ENCODE peak calls at places on chromosomes 5 and 9, in five cellular contexts. Y is HepG2, T is neural progenitor cell, O is brain microvascular endothelial cell, M is left ventricle myocardium inferior. Q is an unnamed sample.

GRCh38 chr5:137858223-137858916 is 9.3 kb upstream of the MYOT start:
- DNase-seq in Y (no peak), T (no peak), O (peak), M (no peak), Q (peak)

GRCh38 chr5:74187757-74188156 is 452.8 kb downstream of the ENC1 start:
- DNase-seq in Y (no peak), T (peak), O (no peak), M (no peak), Q (no peak)

GRCh38 chr5:127872494-127872893 is 169.3 kb downstream of the CCDC192 start:
- DNase-seq in Y (no peak), T (no peak), O (no peak), M (no peak), Q (no peak)

GRCh38 chr5:169299146-169299545 is 1.8 kb downstream of the SLIT3 start:
- DNase-seq in Y (no peak), T (no peak), O (no peak), M (no peak), Q (no peak)

GRCh38 chr9:123282343-123283047 is 14.1 kb upstream of the STRBP start:
- DNase-seq in Y (no peak), T (no peak), O (no peak), M (peak), Q (peak)

GRCh38 chr5:93677344-93678021 is 63.9 kb downstream of the POU5F2 start:
- DNase-seq in Y (peak), T (peak), O (peak), M (peak), Q (no peak)

GRCh38 chr5:86861514-86861913 is 243.8 kb downstream of the COX7C start:
- DNase-seq in Y (no peak), T (peak), O (no peak), M (no peak), Q (no peak)

GRCh38 chr9:120066315-120066714 is 513.7 kb downstream of the CDK5RAP2 start:
- DNase-seq in Y (no peak), T (no peak), O (no peak), M (no peak), Q (no peak)

GRCh38 chr5:34496258-34496657 is 159.9 kb upstream of the RAI14 start:
- DNase-seq in Y (no peak), T (no peak), O (no peak), M (no peak), Q (no peak)

GRCh38 chr9:15249042-15249818 is 57.8 kb downstream of the TTC39B start:
- DNase-seq in Y (no peak), T (peak), O (peak), M (no peak), Q (no peak)

GRCh38 chr9:33101104-33101951 is 24.9 kb upstream of the SMU1 start:
- DNase-seq in Y (no peak), T (no peak), O (peak), M (no peak), Q (no peak)

GRCh38 chr5:92939428-92939827 is 641.6 kb downstream of the NR2F1-AS1 start:
- DNase-seq in Y (no peak), T (peak), O (no peak), M (no peak), Q (no peak)

GRCh38 chr9:35229066-35229778 is 67.4 kb downstream of the UNC13B start:
- DNase-seq in Y (no peak), T (no peak), O (no peak), M (no peak), Q (no peak)

GRCh38 chr9:34493972-34494535 is 28.7 kb downstream of the ENHO start:
- DNase-seq in Y (no peak), T (peak), O (peak), M (peak), Q (peak)

GRCh38 chr5:17831279-17831678 is 197.0 kb downstream of the TAF11L14 start:
- DNase-seq in Y (no peak), T (peak), O (no peak), M (no peak), Q (no peak)

GRCh38 chr5:157217289-157218024 is 36.8 kb downstream of the ITK start:
- DNase-seq in Y (no peak), T (no peak), O (no peak), M (no peak), Q (no peak)

GRCh38 chr5:155616779-155617392 is 603.3 kb downstream of the KIF4B start:
- DNase-seq in Y (peak), T (peak), O (no peak), M (no peak), Q (peak)

GRCh38 chr5:142621227-142621626 is 64.7 kb downstream of the FGF1 start:
- DNase-seq in Y (no peak), T (no peak), O (peak), M (no peak), Q (no peak)

GRCh38 chr9:112764344-112764743 is 13.8 kb downstream of the SNX30 start:
- DNase-seq in Y (peak), T (peak), O (peak), M (no peak), Q (peak)

GRCh38 chr5:2876183-2876582 is 124.7 kb upstream of the IRX2 start:
- DNase-seq in Y (no peak), T (no peak), O (no peak), M (no peak), Q (no peak)

GRCh38 chr5:17735771-17736170 is 101.5 kb downstream of the TAF11L14 start:
- DNase-seq in Y (no peak), T (no peak), O (no peak), M (no peak), Q (no peak)

GRCh38 chr9:70466976-70467551 is 52.6 kb upstream of the KLF9 start:
- DNase-seq in Y (no peak), T (no peak), O (peak), M (no peak), Q (no peak)

GRCh38 chr5:109167586-109167985 is 242.2 kb downstream of the PJA2 start:
- DNase-seq in Y (no peak), T (no peak), O (no peak), M (no peak), Q (no peak)

GRCh38 chr9:32550609-32551490 is 1.3 kb upstream of the SMIM27 start:
- DNase-seq in Y (peak), T (peak), O (peak), M (peak), Q (peak)

GRCh38 chr5:36655171-36655570 is 48.8 kb downstream of the SLC1A3 start:
- DNase-seq in Y (no peak), T (peak), O (no peak), M (no peak), Q (no peak)

GRCh38 chr5:68344447-68345111 is 129.0 kb downstream of the PIK3R1 start:
- DNase-seq in Y (no peak), T (no peak), O (peak), M (no peak), Q (peak)

GRCh38 chr9:131675437-131676022 is 64.3 kb downstream of the RAPGEF1 start:
- DNase-seq in Y (no peak), T (no peak), O (no peak), M (no peak), Q (no peak)
- H3K27ac ChIP-seq in Y (peak), T (no peak), O (no peak), M (peak), Q (peak)

DNA sequence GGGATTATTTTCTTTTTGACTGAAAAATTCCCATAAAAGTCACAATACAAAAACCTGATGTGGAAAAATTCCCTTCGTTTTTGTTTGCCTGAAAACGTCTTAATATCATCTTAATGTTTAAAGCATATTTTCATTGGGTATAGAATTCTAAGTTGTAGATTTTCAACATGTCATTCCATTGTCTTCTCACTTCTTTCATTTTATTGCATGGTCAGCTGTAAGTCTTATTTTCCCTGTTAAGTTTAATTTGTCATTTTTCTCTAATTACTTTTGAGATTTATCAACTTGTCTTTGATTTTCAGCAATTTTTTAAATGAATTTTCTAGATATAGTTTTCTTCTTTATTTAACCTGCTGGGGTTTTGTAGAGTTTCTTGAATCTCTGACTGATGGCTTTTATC is 131.7 kb downstream of the FBXO38 start:
- DNase-seq in Y (no peak), T (no peak), O (no peak), M (no peak), Q (no peak)
- H3K4me3 ChIP-seq in Y (no peak), T (no peak), O (no peak), M (no peak), Q (no peak)

DNA sequence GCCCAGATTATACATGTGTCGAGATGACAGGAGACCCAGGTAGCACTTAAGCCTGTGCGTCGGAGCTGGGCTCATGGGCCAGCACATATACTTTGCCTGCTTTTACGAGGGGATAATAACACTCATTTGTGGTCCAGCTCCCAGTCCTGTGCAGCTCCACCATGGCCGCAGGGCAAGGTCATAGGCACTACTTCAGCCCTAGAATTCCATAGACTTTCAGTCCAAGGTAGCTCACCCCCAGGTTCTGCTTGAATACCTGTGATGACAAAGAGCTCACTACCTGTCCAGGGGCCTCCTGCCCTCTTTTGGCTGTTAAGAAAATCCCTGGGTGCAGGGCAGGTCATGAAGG is 1.7 kb downstream of the CORO2A start:
- DNase-seq in Y (no peak), T (no peak), O (no peak), M (no peak), Q (peak)
- H3K27ac ChIP-seq in Y (no peak), T (no peak), O (no peak), M (no peak), Q (peak)

GRCh38 chr5:75511435-75512382 is at the start of the genes CERT1 and POLK:
- DNase-seq in Y (peak), T (peak), O (peak), M (peak), Q (peak)

GRCh38 chr5:75507841-75508240 is 3.6 kb downstream of the CERT1 start:
- DNase-seq in Y (no peak), T (no peak), O (no peak), M (no peak), Q (no peak)

GRCh38 chr5:75510417-75510835 is 1.0 kb downstream of the CERT1 start:
- DNase-seq in Y (peak), T (no peak), O (no peak), M (no peak), Q (peak)

GRCh38 chr5:75510836-75511434 is 494 bp downstream of the CERT1 start:
- DNase-seq in Y (peak), T (peak), O (peak), M (peak), Q (peak)

DNA sequence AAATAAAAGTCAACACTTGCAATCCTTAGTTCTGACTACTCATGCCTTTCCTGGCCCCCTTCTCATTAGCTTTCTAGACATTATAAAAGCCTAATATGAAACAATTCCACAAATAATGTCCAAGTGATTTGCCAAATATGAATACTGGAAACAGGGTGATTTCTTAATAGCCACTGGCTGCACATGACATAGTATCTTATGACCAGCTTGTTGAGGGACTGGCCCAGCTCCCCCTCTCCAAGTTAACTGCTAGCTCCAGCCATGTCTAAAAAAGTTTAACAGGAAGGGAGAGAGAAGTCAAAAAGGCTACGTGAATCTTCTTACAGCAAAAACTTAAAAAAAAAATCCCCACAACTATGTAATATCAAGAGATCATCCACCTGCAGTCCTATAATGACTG is 1.5 kb downstream of the CERT1 start:
- DNase-seq in Y (peak), T (peak), O (peak), M (no peak), Q (peak)
- H3K4me3 ChIP-seq in Y (peak), T (peak), O (peak), M (peak), Q (no peak)

DNA sequence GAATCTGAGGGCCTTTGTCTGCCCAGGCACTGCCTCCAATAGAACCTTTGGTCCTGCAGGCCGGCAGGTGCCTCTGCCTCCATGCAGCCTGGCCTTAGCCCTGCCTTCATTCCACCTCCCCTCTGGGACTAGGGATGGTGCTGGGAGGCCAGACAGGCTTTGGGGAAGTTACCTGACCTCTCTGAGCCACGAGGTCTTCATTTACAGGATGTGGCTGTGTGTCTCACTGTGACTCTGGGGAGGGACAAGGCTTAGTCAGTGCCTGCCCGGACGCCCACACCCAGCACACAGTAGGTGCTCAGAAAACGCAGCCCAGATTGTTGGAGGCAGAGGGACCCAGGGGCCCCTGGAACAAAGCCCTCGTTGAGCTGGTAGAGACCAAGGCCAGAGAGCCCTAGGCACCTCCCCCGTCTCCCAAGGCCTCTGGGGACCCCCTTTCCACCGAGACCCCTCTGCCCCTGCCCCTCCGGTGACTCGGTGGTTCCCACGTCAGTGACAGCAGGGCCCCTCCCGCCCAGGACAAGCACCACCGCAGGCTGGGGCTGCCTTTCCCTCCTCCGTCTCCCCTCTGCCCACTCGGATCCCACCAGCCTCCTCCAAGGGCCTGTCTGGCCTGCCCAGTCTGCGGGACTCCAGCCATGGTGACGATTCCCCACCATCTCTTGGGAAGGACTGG is 46.9 kb upstream of the EGFL7 start:
- DNase-seq in Y (no peak), T (no peak), O (no peak), M (peak), Q (no peak)
- H3K27ac ChIP-seq in Y (no peak), T (no peak), O (no peak), M (peak), Q (no peak)

DNA sequence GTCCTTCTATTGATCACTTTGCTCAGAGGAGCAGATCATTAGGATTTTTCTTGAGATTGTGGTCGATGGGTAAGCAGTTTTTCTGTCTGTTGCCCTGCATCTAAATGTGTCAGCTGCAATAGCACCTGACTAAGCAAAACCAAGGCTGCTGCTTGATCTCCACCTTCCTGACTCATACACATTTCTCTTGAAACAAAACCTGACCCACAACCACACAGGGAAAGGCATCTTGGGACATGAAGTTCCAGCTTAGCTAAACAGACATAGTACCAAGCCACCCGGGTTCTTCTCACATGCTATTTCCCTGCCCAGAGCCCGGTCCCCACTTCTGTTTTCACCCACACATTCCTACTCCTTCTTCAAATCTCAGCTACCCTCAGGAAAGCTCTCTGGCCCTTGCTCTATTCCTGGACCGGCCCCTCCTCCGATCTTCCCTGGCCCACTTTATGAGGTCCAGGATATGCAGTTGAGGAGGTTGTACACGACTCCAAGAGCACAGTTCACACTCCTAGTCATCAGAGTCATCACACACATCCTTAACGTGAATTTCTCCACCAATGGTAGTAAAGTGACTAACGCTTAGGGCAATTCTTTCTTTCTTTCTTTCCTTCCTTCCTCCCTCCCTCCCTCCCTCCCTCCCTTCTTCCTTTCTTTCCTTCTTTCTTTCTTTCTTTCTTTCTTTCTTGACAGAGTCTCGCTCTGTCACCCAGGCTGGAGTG is 16.1 kb upstream of the ZBTB43 start:
- DNase-seq in Y (no peak), T (no peak), O (peak), M (no peak), Q (no peak)
- H3K4me3 ChIP-seq in Y (no peak), T (no peak), O (no peak), M (no peak), Q (no peak)